ENCODE peak calls at places on chromosomes 13 and 19, in five cellular contexts. Q is T-helper 2 cell, P is Daoy, T is colonic mucosa, Y is T-helper 9 cell. W is an unnamed sample.

GRCh38 chr19:35901055-35901644 is 810 bp upstream of the NFKBID start:
- DNase-seq in T (no peak), P (peak; percentile 67), Y (no peak), Q (no peak), W (no peak)

GRCh38 chr19:38543807-38544568 is 73.8 kb downstream of the MAP4K1 start:
- DNase-seq in P (peak; percentile 90), Q (no peak), T (peak; percentile 40), Y (no peak), W (no peak)

GRCh38 chr19:10618846-10619245 is 6.5 kb upstream of the SLC44A2 start:
- DNase-seq in T (no peak), Y (no peak), Q (no peak), P (no peak), W (no peak)

GRCh38 chr13:28324181-28324789 is 170.6 kb downstream of the FLT1 start:
- DNase-seq in Q (peak; percentile 7), P (peak; percentile 63), T (peak; percentile 71), Y (peak; percentile 18), W (peak; percentile 59)

GRCh38 chr19:42233638-42234292 is 8.6 kb downstream of the GSK3A start:
- DNase-seq in Y (no peak), P (no peak), Q (no peak), T (no peak), W (peak; percentile 78)

GRCh38 chr19:18875726-18876125 is 20.2 kb downstream of the CERS1 start:
- DNase-seq in P (no peak), Y (no peak), T (no peak), Q (no peak), W (no peak)

GRCh38 chr19:18514800-18515682 is 6.8 kb downstream of the ELL start:
- DNase-seq in P (peak; percentile 43), T (peak; percentile 71), Q (no peak), Y (peak; percentile 45), W (peak; percentile 92)

GRCh38 chr19:8127311-8127710 is 22.1 kb downstream of the FBN3 start:
- DNase-seq in P (no peak), Q (no peak), Y (no peak), T (no peak), W (no peak)

GRCh38 chr19:18340237-18340989 is at the start of gene PGPEP1:
- DNase-seq in Y (peak; percentile 34), Q (peak; percentile 41), T (peak; percentile 83), P (peak; percentile 78), W (peak; percentile 85)

GRCh38 chr19:44553478-44554171 is 24.1 kb upstream of the CEACAM20 start:
- DNase-seq in T (no peak), Q (no peak), Y (no peak), P (peak; percentile 11), W (no peak)

GRCh38 chr13:52969373-52969772 is 59.2 kb upstream of the OLFM4 start:
- DNase-seq in Y (no peak), P (no peak), T (no peak), Q (no peak), W (no peak)

GRCh38 chr19:49073514-49074378 is 1.2 kb upstream of the KCNA7 start:
- DNase-seq in Q (no peak), P (peak; percentile 66), T (no peak), Y (no peak), W (no peak)

W was measured in Peyer's patch.